ENCODE peak calls at places on chromosomes 11 and 22, in seven cellular contexts. H is K562, J is fibroblast of lung, R is DND-41, B is PC-3, K is neural progenitor cell, U is IMR-90. G is an unnamed sample.

GRCh38 chr11:1197886-1198765 is 24.7 kb upstream of the MUC5B start:
- DNase-seq in H (no peak), J (no peak), R (no peak), B (no peak), K (no peak), U (no peak), G (no peak)

GRCh38 chr11:68783216-68783821 is 32.0 kb upstream of the TESMIN start:
- DNase-seq in H (no peak), J (no peak), R (no peak), B (no peak), K (no peak), U (no peak), G (no peak)

GRCh38 chr11:1572200-1573076 is at the start of gene DUSP8:
- DNase-seq in H (peak; percentile 99), J (peak; percentile 82), R (no peak), B (peak; percentile 70), K (peak; percentile 92), U (peak; percentile 84), G (peak; percentile 93)

GRCh38 chr11:12871251-12871650 is 137.9 kb upstream of the RASSF10 start:
- DNase-seq in H (no peak), J (no peak), R (no peak), B (no peak), K (no peak), U (no peak), G (no peak)

GRCh38 chr11:72738199-72739141 is 13.7 kb downstream of the ARAP1 start:
- DNase-seq in H (peak; percentile 42), J (peak; percentile 59), R (no peak), B (peak; percentile 40), K (no peak), U (peak; percentile 33), G (peak; percentile 83)

GRCh38 chr11:130653838-130654601 is 205.6 kb downstream of the ADAMTS15 start:
- DNase-seq in H (no peak), J (peak; percentile 65), R (no peak), B (peak; percentile 45), K (no peak), U (peak; percentile 40), G (peak; percentile 72)

GRCh38 chr22:37095113-37095512 is 14.4 kb downstream of the TMPRSS6 start:
- DNase-seq in H (peak; percentile 16), J (no peak), R (no peak), B (no peak), K (no peak), U (no peak), G (no peak)

GRCh38 chr22:20823264-20823663 is 35.3 kb downstream of the PI4KA start:
- DNase-seq in H (no peak), J (no peak), R (no peak), B (no peak), K (no peak), U (no peak), G (no peak)

GRCh38 chr11:124961972-124962609 is 8.1 kb downstream of the CCDC15 start:
- DNase-seq in H (peak; percentile 44), J (peak; percentile 90), R (peak; percentile 24), B (peak; percentile 91), K (peak; percentile 72), U (peak; percentile 85), G (peak; percentile 83)

GRCh38 chr22:28883917-28884753 is 763 bp downstream of the ZNRF3 start:
- DNase-seq in H (peak; percentile 45), J (peak; percentile 33), R (peak; percentile 32), B (peak; percentile 32), K (peak; percentile 74), U (peak; percentile 44), G (peak; percentile 77)

GRCh38 chr22:36351921-36352774 is 35.6 kb downstream of the MYH9 start:
- DNase-seq in H (no peak), J (peak; percentile 77), R (no peak), B (peak; percentile 68), K (no peak), U (no peak), G (no peak)

GRCh38 chr22:38262051-38262795 is 10.6 kb downstream of the TMEM184B start:
- DNase-seq in H (peak; percentile 33), J (no peak), R (peak; percentile 28), B (peak; percentile 42), K (peak; percentile 65), U (no peak), G (peak; percentile 57)

GRCh38 chr11:131889146-131889577 is 518.7 kb downstream of the NTM start:
- DNase-seq in H (no peak), J (peak; percentile 79), R (no peak), B (peak; percentile 66), K (peak; percentile 55), U (peak; percentile 95), G (peak; percentile 87)

GRCh38 chr22:46598737-46599424 is 21.3 kb upstream of the GRAMD4 start:
- DNase-seq in H (no peak), J (peak; percentile 64), R (no peak), B (no peak), K (no peak), U (peak; percentile 33), G (no peak)

GRCh38 chr22:19107730-19108074 is 14.5 kb downstream of the DGCR2 start:
- DNase-seq in H (no peak), J (no peak), R (no peak), B (no peak), K (no peak), U (no peak), G (no peak)

GRCh38 chr22:19111140-19111539 is 11.1 kb downstream of the DGCR2 start:
- DNase-seq in H (peak; percentile 61), J (no peak), R (no peak), B (no peak), K (peak; percentile 25), U (no peak), G (no peak)

GRCh38 chr22:19108807-19109197 is 13.4 kb downstream of the DGCR2 start:
- DNase-seq in H (no peak), J (no peak), R (no peak), B (no peak), K (no peak), U (no peak), G (no peak)

GRCh38 chr22:19110064-19110458 is 12.2 kb downstream of the DGCR2 start:
- DNase-seq in H (peak; percentile 63), J (no peak), R (no peak), B (no peak), K (peak; percentile 53), U (no peak), G (no peak)

GRCh38 chr22:19109198-19110063 is 12.8 kb downstream of the DGCR2 start:
- DNase-seq in H (no peak), J (peak; percentile 72), R (peak; percentile 61), B (no peak), K (no peak), U (peak; percentile 64), G (peak; percentile 65)
- H3K27ac ChIP-seq in H (peak overlapping the region; percentile 47), J (no peak overlapping the region), R (peak overlapping the region; percentile 71), B (no peak overlapping the region), K (no peak overlapping the region), U (no peak overlapping the region), G (peak overlapping the region; percentile 30)

GRCh38 chr11:108003623-108004022 is 5.1 kb upstream of the CUL5 start:
- DNase-seq in H (no peak), J (no peak), R (no peak), B (no peak), K (no peak), U (no peak), G (no peak)
- H4K20me1 ChIP-seq in H (no peaks in the 10 kb centered on the region), J (no peaks in the 10 kb centered on the region), R (no peaks in the 10 kb centered on the region), B (no peaks in the 10 kb centered on the region), K (no peaks in the 10 kb centered on the region), U (no peaks in the 10 kb centered on the region), G (no peaks in the 10 kb centered on the region)

GRCh38 chr11:45144126-45145082 is 2.0 kb upstream of the PRDM11 start:
- DNase-seq in H (no peak), J (no peak), R (no peak), B (no peak), K (no peak), U (no peak), G (no peak)

GRCh38 chr11:45145083-45145420 is 1.4 kb upstream of the PRDM11 start:
- DNase-seq in H (no peak), J (no peak), R (no peak), B (no peak), K (no peak), U (no peak), G (no peak)

GRCh38 chr11:45147017-45147728 is 734 bp downstream of the PRDM11 start:
- DNase-seq in H (peak; percentile 99), J (peak; percentile 95), R (peak; percentile 93), B (peak; percentile 96), K (peak; percentile 97), U (peak; percentile 94), G (peak; percentile 98)

GRCh38 chr11:45146072-45147016 is at the start of gene PRDM11:
- DNase-seq in H (peak; percentile 85), J (peak; percentile 75), R (peak; percentile 42), B (peak; percentile 78), K (peak; percentile 77), U (peak; percentile 72), G (peak; percentile 92)

GRCh38 chr11:45145421-45146071 is 893 bp upstream of the PRDM11 start:
- DNase-seq in H (no peak), J (peak; percentile 54), R (no peak), B (no peak), K (peak; percentile 90), U (peak; percentile 35), G (peak; percentile 53)
- H3K9ac ChIP-seq in H (no peak overlapping the region), J (no peak overlapping the region), R (peak overlapping the region; percentile 84), B (peak overlapping the region; percentile 93), K (no peak overlapping the region), U (peak overlapping the region; percentile 69), G (peak overlapping the region; percentile 95)

DNA sequence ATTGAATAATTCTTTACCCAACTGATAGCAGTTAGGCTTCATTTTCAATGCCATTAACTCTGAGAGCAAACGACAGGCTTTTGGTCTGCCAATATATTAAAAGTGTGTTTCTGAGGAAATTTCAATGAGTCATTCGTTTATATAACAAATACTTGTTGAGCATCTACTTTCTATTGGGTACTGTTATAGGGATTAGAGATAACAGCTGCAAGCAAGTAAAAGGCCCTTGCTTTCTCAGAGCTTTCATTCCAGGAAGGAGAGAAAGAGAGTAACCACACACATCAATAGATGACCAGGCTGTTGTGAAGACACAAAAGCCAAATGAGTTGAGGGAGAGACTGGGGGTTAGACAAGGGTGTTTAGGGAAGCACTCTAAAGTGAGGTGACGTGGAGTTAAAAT is 35.7 kb downstream of the CD44 start:
- DNase-seq in H (no peak), J (peak; percentile 84), R (peak; percentile 31), B (peak; percentile 46), K (no peak), U (peak; percentile 90), G (peak; percentile 74)
- H3K27ac ChIP-seq in H (no peak overlapping the region), J (peak overlapping the region; percentile 79), R (peak overlapping the region; percentile 71), B (peak overlapping the region; percentile 39), K (no peak overlapping the region), U (peak overlapping the region; percentile 28), G (peak overlapping the region; percentile 99)

GRCh38 chr11:102683277-102683676 is 22.3 kb downstream of the MMP27 start:
- DNase-seq in H (no peak), J (no peak), R (no peak), B (peak; percentile 53), K (peak; percentile 5), U (no peak), G (no peak)
- H4K20me1 ChIP-seq in H (no peaks in the 10 kb centered on the region), J (no peaks in the 10 kb centered on the region), R (no peaks in the 10 kb centered on the region), B (no peaks in the 10 kb centered on the region), K (no peaks in the 10 kb centered on the region), U (no peaks in the 10 kb centered on the region), G (no peaks in the 10 kb centered on the region)